ENCODE peak calls at places on chromosomes 5 and 9, in five cellular contexts. One of them, this sample, is unnamed.

GRCh38 chr5:37578176-37578575 is 199.1 kb downstream of the WDR70 start:
- DNase-seq in spleen: no peak
- DNase-seq in HCT116: no peak
- DNase-seq in AG04450: no peak
- DNase-seq in uterus: no peak
- DNase-seq in this sample: no peak

GRCh38 chr9:18795947-18796705 is 236.9 kb downstream of the SAXO1 start:
- DNase-seq in AG04450: no peak
- DNase-seq in HCT116: no peak
- DNase-seq in spleen: no peak
- DNase-seq in uterus: no peak
- DNase-seq in this sample: no peak

GRCh38 chr9:99445377-99445891 is 223.4 kb downstream of the SEC61B start:
- DNase-seq in spleen: no peak
- DNase-seq in HCT116: no peak
- DNase-seq in AG04450: peak; percentile 61
- DNase-seq in uterus: no peak
- DNase-seq in this sample: peak; percentile 78

GRCh38 chr5:7606840-7607453 is 211.0 kb downstream of the ADCY2 start:
- DNase-seq in spleen: no peak
- DNase-seq in HCT116: no peak
- DNase-seq in AG04450: no peak
- DNase-seq in uterus: no peak
- DNase-seq in this sample: no peak

GRCh38 chr9:78443946-78444345 is 147.0 kb downstream of the PSAT1 start:
- DNase-seq in AG04450: no peak
- DNase-seq in HCT116: no peak
- DNase-seq in uterus: no peak
- DNase-seq in spleen: no peak
- DNase-seq in this sample: peak; percentile 17

GRCh38 chr5:438481-438981 is 4.4 kb upstream of the EXOC3 start:
- DNase-seq in AG04450: no peak
- DNase-seq in spleen: peak; percentile 65
- DNase-seq in HCT116: no peak
- DNase-seq in uterus: no peak
- DNase-seq in this sample: no peak

GRCh38 chr5:139241139-139241538 is 43.0 kb upstream of the SIL1 start:
- DNase-seq in HCT116: no peak
- DNase-seq in uterus: no peak
- DNase-seq in spleen: no peak
- DNase-seq in AG04450: no peak
- DNase-seq in this sample: no peak

GRCh38 chr5:159409801-159410200 is 79.5 kb upstream of the IL12B start:
- DNase-seq in spleen: no peak
- DNase-seq in AG04450: no peak
- DNase-seq in HCT116: no peak
- DNase-seq in uterus: no peak
- DNase-seq in this sample: no peak

GRCh38 chr5:176878463-176878862 is 20.7 kb downstream of the HK3 start:
- DNase-seq in uterus: no peak
- DNase-seq in spleen: no peak
- DNase-seq in HCT116: no peak
- DNase-seq in AG04450: no peak
- DNase-seq in this sample: no peak

GRCh38 chr5:168282120-168282519 is 9.3 kb upstream of the WWC1 start:
- DNase-seq in AG04450: peak; percentile 51
- DNase-seq in uterus: no peak
- DNase-seq in spleen: no peak
- DNase-seq in HCT116: no peak
- DNase-seq in this sample: no peak

GRCh38 chr9:71353723-71354122 is 232.3 kb upstream of the TRPM3 start:
- DNase-seq in AG04450: no peak
- DNase-seq in uterus: no peak
- DNase-seq in spleen: no peak
- DNase-seq in HCT116: no peak
- DNase-seq in this sample: no peak

GRCh38 chr5:133519191-133519590 is 93.2 kb downstream of the FSTL4 start:
- DNase-seq in spleen: no peak
- DNase-seq in AG04450: no peak
- DNase-seq in uterus: no peak
- DNase-seq in HCT116: no peak
- DNase-seq in this sample: no peak

GRCh38 chr5:62460578-62460983 is 48.0 kb downstream of the IPO11 start:
- DNase-seq in HCT116: no peak
- DNase-seq in spleen: no peak
- DNase-seq in AG04450: no peak
- DNase-seq in uterus: no peak
- DNase-seq in this sample: no peak

GRCh38 chr5:108661590-108662219 is 86.0 kb upstream of the FER start:
- DNase-seq in AG04450: no peak
- DNase-seq in HCT116: no peak
- DNase-seq in uterus: no peak
- DNase-seq in spleen: no peak
- DNase-seq in this sample: no peak

GRCh38 chr5:73490088-73490487 is 8.2 kb upstream of the BTF3 start:
- DNase-seq in spleen: no peak
- DNase-seq in uterus: no peak
- DNase-seq in HCT116: no peak
- DNase-seq in AG04450: no peak
- DNase-seq in this sample: no peak

GRCh38 chr9:98688710-98689495 is 19.8 kb downstream of the GABBR2 start:
- DNase-seq in HCT116: no peak
- DNase-seq in spleen: no peak
- DNase-seq in uterus: no peak
- DNase-seq in AG04450: no peak
- DNase-seq in this sample: no peak

GRCh38 chr5:72556351-72557146 is 49.3 kb upstream of the ZNF366 start:
- DNase-seq in uterus: peak; percentile 62
- DNase-seq in spleen: peak; percentile 87
- DNase-seq in AG04450: no peak
- DNase-seq in HCT116: no peak
- DNase-seq in this sample: peak; percentile 72

GRCh38 chr5:56816546-56817081 is 1.3 kb downstream of the MAP3K1 start:
- DNase-seq in AG04450: no peak
- DNase-seq in spleen: peak; percentile 93
- DNase-seq in HCT116: no peak
- DNase-seq in uterus: peak; percentile 36
- DNase-seq in this sample: peak; percentile 71

GRCh38 chr5:60699549-60700346 is at the start of gene DEPDC1B:
- DNase-seq in spleen: peak; percentile 96
- DNase-seq in uterus: peak; percentile 67
- DNase-seq in AG04450: peak; percentile 65
- DNase-seq in HCT116: peak; percentile 76
- DNase-seq in this sample: peak; percentile 89

GRCh38 chr5:21244982-21245381 is 1257.0 kb upstream of the CDH18 start:
- DNase-seq in spleen: no peak
- DNase-seq in HCT116: no peak
- DNase-seq in uterus: no peak
- DNase-seq in AG04450: no peak
- DNase-seq in this sample: no peak

GRCh38 chr9:126293522-126293889 is 33.1 kb upstream of the MVB12B start:
- DNase-seq in uterus: no peak
- DNase-seq in AG04450: no peak
- DNase-seq in spleen: no peak
- DNase-seq in HCT116: no peak
- DNase-seq in this sample: no peak

GRCh38 chr9:133090187-133090586 is 28.4 kb downstream of the CEL start:
- DNase-seq in uterus: no peak
- DNase-seq in AG04450: no peak
- DNase-seq in HCT116: no peak
- DNase-seq in spleen: no peak
- DNase-seq in this sample: no peak

GRCh38 chr5:172575416-172575815 is 65.6 kb upstream of the NEURL1B start:
- DNase-seq in HCT116: no peak
- DNase-seq in spleen: no peak
- DNase-seq in uterus: no peak
- DNase-seq in AG04450: no peak
- DNase-seq in this sample: no peak

GRCh38 chr9:131276891-131277672 is 772 bp upstream of the FAM78A start:
- DNase-seq in HCT116: no peak
- DNase-seq in uterus: no peak
- DNase-seq in spleen: peak; percentile 91
- DNase-seq in AG04450: no peak
- DNase-seq in this sample: no peak

GRCh38 chr5:172852490-172853354 is 18.7 kb downstream of the ERGIC1 start:
- DNase-seq in HCT116: no peak
- DNase-seq in spleen: no peak
- DNase-seq in AG04450: no peak
- DNase-seq in uterus: no peak
- DNase-seq in this sample: peak; percentile 74

GRCh38 chr5:111447099-111447498 is 65.2 kb downstream of the STARD4 start:
- DNase-seq in uterus: no peak
- DNase-seq in AG04450: no peak
- DNase-seq in spleen: no peak
- DNase-seq in HCT116: no peak
- DNase-seq in this sample: no peak

GRCh38 chr5:34563951-34564705 is 92.0 kb upstream of the RAI14 start:
- DNase-seq in spleen: peak; percentile 76
- DNase-seq in AG04450: no peak
- DNase-seq in HCT116: no peak
- DNase-seq in uterus: no peak
- DNase-seq in this sample: peak; percentile 14

GRCh38 chr9:74666625-74667316 is 169.6 kb downstream of the RORB start:
- DNase-seq in HCT116: no peak
- DNase-seq in uterus: peak; percentile 56
- DNase-seq in AG04450: no peak
- DNase-seq in spleen: no peak
- DNase-seq in this sample: no peak

GRCh38 chr9:136011703-136012496 is 50.7 kb upstream of the UBAC1 start:
- DNase-seq in uterus: peak; percentile 83
- DNase-seq in spleen: peak; percentile 87
- DNase-seq in AG04450: no peak
- DNase-seq in HCT116: no peak
- DNase-seq in this sample: peak; percentile 83

GRCh38 chr5:131242728-131243255 is 21.1 kb upstream of the CDC42SE2 start:
- DNase-seq in HCT116: no peak
- DNase-seq in uterus: no peak
- DNase-seq in AG04450: peak; percentile 66
- DNase-seq in spleen: no peak
- DNase-seq in this sample: no peak

GRCh38 chr9:116475201-116475600 is 211.9 kb upstream of the TRIM32 start:
- DNase-seq in uterus: no peak
- DNase-seq in spleen: no peak
- DNase-seq in HCT116: no peak
- DNase-seq in AG04450: no peak
- DNase-seq in this sample: no peak

GRCh38 chr9:37969130-37969529 is 65.2 kb upstream of the SLC25A51 start:
- DNase-seq in spleen: peak; percentile 34
- DNase-seq in uterus: no peak
- DNase-seq in AG04450: no peak
- DNase-seq in HCT116: no peak
- DNase-seq in this sample: no peak

GRCh38 chr5:136780518-136780917 is 415.2 kb upstream of the TRPC7 start:
- DNase-seq in uterus: no peak
- DNase-seq in AG04450: no peak
- DNase-seq in HCT116: no peak
- DNase-seq in spleen: no peak
- DNase-seq in this sample: no peak

GRCh38 chr9:35917261-35917660 is 8.0 kb downstream of the SPAAR start:
- DNase-seq in AG04450: no peak
- DNase-seq in uterus: no peak
- DNase-seq in spleen: no peak
- DNase-seq in HCT116: no peak
- DNase-seq in this sample: no peak
- H3K27ac ChIP-seq in AG04450: no peak overlapping the region
- H3K27ac ChIP-seq in uterus: peak overlapping the region; percentile 77
- H3K27ac ChIP-seq in spleen: peak overlapping the region; percentile 48
- H3K27ac ChIP-seq in HCT116: no peak overlapping the region
- H3K27ac ChIP-seq in this sample: peak overlapping the region; percentile 66

GRCh38 chr5:125349432-125349831 is 603.0 kb upstream of the ZNF608 start:
- DNase-seq in uterus: no peak
- DNase-seq in HCT116: no peak
- DNase-seq in AG04450: no peak
- DNase-seq in spleen: no peak
- DNase-seq in this sample: no peak
- H3K27ac ChIP-seq in uterus: no peak overlapping the region
- H3K27ac ChIP-seq in HCT116: no peak overlapping the region
- H3K27ac ChIP-seq in AG04450: no peak overlapping the region
- H3K27ac ChIP-seq in spleen: no peak overlapping the region
- H3K27ac ChIP-seq in this sample: no peak overlapping the region

DNA sequence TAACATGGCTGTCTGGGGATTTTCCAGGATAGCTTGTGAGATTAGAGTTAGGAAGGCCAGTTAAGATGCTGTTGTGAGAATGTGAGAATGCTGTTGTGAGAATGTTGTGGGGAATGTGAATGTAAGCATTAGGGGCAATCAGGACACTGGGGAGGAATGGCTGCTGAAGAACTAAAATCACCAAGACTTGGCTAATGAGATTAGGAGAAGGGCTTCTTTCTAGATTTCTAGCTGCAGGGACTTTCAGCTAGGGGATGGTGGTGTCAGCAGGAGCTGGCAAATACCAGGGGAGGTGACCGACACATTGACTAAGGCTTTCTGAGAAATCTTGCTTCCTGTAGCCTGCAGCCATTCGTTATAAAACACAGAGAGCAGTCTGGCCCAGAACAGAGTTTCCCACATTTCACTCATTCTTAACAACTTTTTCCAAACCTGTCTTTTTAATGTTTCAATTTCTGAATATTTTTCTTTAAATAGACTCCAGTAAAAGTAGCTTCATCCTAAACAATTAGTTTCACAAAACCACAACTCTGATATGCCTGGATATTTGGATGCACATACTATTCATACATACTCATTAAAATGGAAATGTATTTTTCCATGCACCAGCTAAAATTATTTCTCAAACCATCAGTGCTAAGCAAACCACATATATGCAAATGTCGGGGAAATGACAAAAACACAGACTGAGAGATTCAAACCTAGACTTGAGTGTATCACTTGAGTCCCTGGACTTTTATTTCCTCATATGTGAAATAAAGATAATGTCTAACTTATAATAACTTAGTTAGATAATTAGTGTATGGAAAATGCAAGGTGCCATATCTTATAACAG is 89.3 kb upstream of the TNC start:
- DNase-seq in HCT116: no peak
- DNase-seq in AG04450: no peak
- DNase-seq in spleen: no peak
- DNase-seq in uterus: no peak
- DNase-seq in this sample: no peak
- H3K27ac ChIP-seq in HCT116: no peak overlapping the region
- H3K27ac ChIP-seq in AG04450: no peak overlapping the region
- H3K27ac ChIP-seq in spleen: peak overlapping the region; percentile 28
- H3K27ac ChIP-seq in uterus: no peak overlapping the region
- H3K27ac ChIP-seq in this sample: no peak overlapping the region

GRCh38 chr5:96431376-96432244 is 1.4 kb downstream of the PCSK1 start:
- DNase-seq in AG04450: no peak
- DNase-seq in spleen: no peak
- DNase-seq in HCT116: no peak
- DNase-seq in uterus: no peak
- DNase-seq in this sample: no peak

GRCh38 chr5:96433066-96433447 is at the start of gene PCSK1:
- DNase-seq in HCT116: no peak
- DNase-seq in uterus: no peak
- DNase-seq in AG04450: no peak
- DNase-seq in spleen: no peak
- DNase-seq in this sample: no peak

GRCh38 chr5:96427823-96428222 is 5.2 kb downstream of the PCSK1 start:
- DNase-seq in HCT116: no peak
- DNase-seq in uterus: no peak
- DNase-seq in spleen: no peak
- DNase-seq in AG04450: no peak
- DNase-seq in this sample: no peak

GRCh38 chr5:96434201-96434645 is 1.2 kb upstream of the PCSK1 start:
- DNase-seq in spleen: no peak
- DNase-seq in uterus: no peak
- DNase-seq in HCT116: peak; percentile 7
- DNase-seq in AG04450: peak; percentile 42
- DNase-seq in this sample: peak; percentile 49

GRCh38 chr5:96432245-96433065 is 593 bp downstream of the PCSK1 start:
- DNase-seq in HCT116: no peak
- DNase-seq in AG04450: no peak
- DNase-seq in spleen: no peak
- DNase-seq in uterus: no peak
- DNase-seq in this sample: peak; percentile 52
- H3K27ac ChIP-seq in HCT116: no peak overlapping the region
- H3K27ac ChIP-seq in AG04450: no peak overlapping the region
- H3K27ac ChIP-seq in spleen: no peak overlapping the region
- H3K27ac ChIP-seq in uterus: no peak overlapping the region
- H3K27ac ChIP-seq in this sample: no peak overlapping the region